ENCODE peak calls at places on chromosome 21, in five cellular contexts. T is colonic mucosa, J is lower lobe of right lung, R is islet precursor cell, E is fibroblast of gingiva. Z is an unnamed sample.

GRCh38 chr21:35102488-35103407 is 53.6 kb upstream of the RUNX1 start:
- DNase-seq in T (peak; percentile 24), J (peak; percentile 61), R (no peak), E (no peak), Z (no peak)

GRCh38 chr21:20971296-20971921 is 26.8 kb upstream of the NCAM2 start:
- DNase-seq in T (peak; percentile 23), J (no peak), R (no peak), E (peak; percentile 56), Z (peak; percentile 82)

GRCh38 chr21:35575280-35575915 is 484.9 kb downstream of the SETD4 start:
- DNase-seq in T (no peak), J (no peak), R (no peak), E (peak; percentile 52), Z (no peak)

GRCh38 chr21:28018741-28019669 is 973.7 kb downstream of the LTN1 start:
- DNase-seq in T (no peak), J (no peak), R (no peak), E (peak; percentile 5), Z (peak; percentile 23)

GRCh38 chr21:18058731-18059398 is 185.8 kb upstream of the CHODL start:
- DNase-seq in T (no peak), J (no peak), R (no peak), E (no peak), Z (no peak)

GRCh38 chr21:21324297-21324696 is 326.1 kb downstream of the NCAM2 start:
- DNase-seq in T (no peak), J (no peak), R (no peak), E (no peak), Z (no peak)

GRCh38 chr21:44947930-44948331 is 8.1 kb downstream of the SLX9 start:
- DNase-seq in T (no peak), J (peak; percentile 48), R (no peak), E (no peak), Z (no peak)

GRCh38 chr21:27802816-27803475 is 836.1 kb upstream of the ADAMTS5 start:
- DNase-seq in T (peak; percentile 53), J (no peak), R (peak; percentile 70), E (peak; percentile 66), Z (no peak)

GRCh38 chr21:26945916-26946315 is 21.0 kb downstream of the ADAMTS5 start:
- DNase-seq in T (no peak), J (peak; percentile 49), R (peak; percentile 62), E (no peak), Z (no peak)

GRCh38 chr21:33685613-33686197 is 43.4 kb downstream of the ITSN1 start:
- DNase-seq in T (no peak), J (no peak), R (no peak), E (peak; percentile 85), Z (no peak)

GRCh38 chr21:45511661-45512431 is 30.4 kb downstream of the SLC19A1 start:
- DNase-seq in T (no peak), J (peak; percentile 44), R (no peak), E (no peak), Z (no peak)

GRCh38 chr21:36028127-36029069 is 31.9 kb downstream of the SETD4 start:
- DNase-seq in T (peak; percentile 76), J (peak; percentile 78), R (peak; percentile 92), E (peak; percentile 66), Z (peak; percentile 72)

Z was measured in RKO.